ENCODE peak calls at places on chromosomes 16 and 17, in five cellular contexts. A, Z, Q, S and E are unnamed samples.

GRCh38 chr16:83899978-83900377 is 1.1 kb downstream of the MLYCD start:
- DNase-seq in Z (no peak), S (no peak), Q (no peak), A (no peak), E (no peak)

GRCh38 chr17:79633154-79633553 is 22.3 kb upstream of the RBFOX3 start:
- DNase-seq in Q (no peak), Z (no peak), S (no peak), A (no peak), E (no peak)

GRCh38 chr17:48002208-48002919 is 31.5 kb downstream of the CDK5RAP3 start:
- DNase-seq in S (peak; percentile 82), Q (peak; percentile 84), Z (peak; percentile 92), A (peak; percentile 86), E (peak; percentile 80)

GRCh38 chr17:82301916-82302497 is 15.4 kb downstream of the CD7 start:
- DNase-seq in Z (no peak), Q (no peak), A (no peak), S (no peak), E (peak; percentile 80)

GRCh38 chr17:77281904-77282367 is 141.2 kb downstream of the SEC14L1 start:
- DNase-seq in Q (peak; percentile 40), Z (no peak), A (no peak), S (peak; percentile 21), E (no peak)

GRCh38 chr17:63740464-63741181 is 976 bp downstream of the STRADA start:
- DNase-seq in Q (peak; percentile 6), S (no peak), Z (no peak), A (peak; percentile 40), E (peak; percentile 34)

GRCh38 chr16:66928702-66929388 is 3.5 kb upstream of the RRAD start:
- DNase-seq in S (peak; percentile 55), Q (peak; percentile 50), Z (peak; percentile 71), A (peak; percentile 68), E (peak; percentile 32)

GRCh38 chr16:57167951-57168350 is 17.9 kb downstream of the PSME3IP1 start:
- DNase-seq in A (peak; percentile 72), Z (peak; percentile 61), S (peak; percentile 78), Q (peak; percentile 85), E (peak; percentile 34)

GRCh38 chr17:80790021-80790765 is 201.4 kb upstream of the CHMP6 start:
- DNase-seq in S (peak; percentile 78), A (peak; percentile 5), Q (no peak), Z (no peak), E (no peak)

GRCh38 chr17:78127240-78127887 is 1.2 kb downstream of the TMC6 start:
- DNase-seq in Z (peak; percentile 75), A (no peak), Q (peak; percentile 26), S (peak; percentile 45), E (no peak)

GRCh38 chr17:41667280-41668008 is 21.2 kb upstream of the EIF1 start:
- DNase-seq in S (no peak), Q (no peak), A (no peak), Z (no peak), E (no peak)

GRCh38 chr17:44267818-44268490 is at the start of gene SLC4A1:
- DNase-seq in S (no peak), A (no peak), Z (peak; percentile 24), Q (no peak), E (no peak)

GRCh38 chr17:44269795-44270320 is 1.9 kb upstream of the SLC4A1 start:
- DNase-seq in A (no peak), Z (peak; percentile 90), Q (no peak), S (no peak), E (no peak)

GRCh38 chr17:44267165-44267455 is 825 bp downstream of the SLC4A1 start:
- DNase-seq in S (no peak), A (no peak), Q (no peak), Z (no peak), E (no peak)

GRCh38 chr17:44266402-44267164 is 1.4 kb downstream of the SLC4A1 start:
- DNase-seq in Z (peak; percentile 51), A (peak; percentile 12), S (no peak), Q (no peak), E (no peak)

GRCh38 chr17:44269118-44269794 is 1.3 kb upstream of the SLC4A1 start:
- DNase-seq in S (no peak), Z (peak; percentile 83), A (no peak), Q (no peak), E (no peak)
- H3K27ac ChIP-seq in S (no peak overlapping the region), Z (peak overlapping the region; percentile 77), A (no peak overlapping the region), Q (no peak overlapping the region), E (no peak overlapping the region)

GRCh38 chr17:30377574-30377973 is 1.2 kb upstream of the CPD start:
- DNase-seq in A (peak; percentile 20), Z (no peak), Q (peak; percentile 37), S (no peak), E (no peak)
- H3K4me3 ChIP-seq in A (peak overlapping the region; percentile 84), Z (peak overlapping the region; percentile 53), Q (no peak overlapping the region), S (no peak overlapping the region), E (no peak overlapping the region)

DNA sequence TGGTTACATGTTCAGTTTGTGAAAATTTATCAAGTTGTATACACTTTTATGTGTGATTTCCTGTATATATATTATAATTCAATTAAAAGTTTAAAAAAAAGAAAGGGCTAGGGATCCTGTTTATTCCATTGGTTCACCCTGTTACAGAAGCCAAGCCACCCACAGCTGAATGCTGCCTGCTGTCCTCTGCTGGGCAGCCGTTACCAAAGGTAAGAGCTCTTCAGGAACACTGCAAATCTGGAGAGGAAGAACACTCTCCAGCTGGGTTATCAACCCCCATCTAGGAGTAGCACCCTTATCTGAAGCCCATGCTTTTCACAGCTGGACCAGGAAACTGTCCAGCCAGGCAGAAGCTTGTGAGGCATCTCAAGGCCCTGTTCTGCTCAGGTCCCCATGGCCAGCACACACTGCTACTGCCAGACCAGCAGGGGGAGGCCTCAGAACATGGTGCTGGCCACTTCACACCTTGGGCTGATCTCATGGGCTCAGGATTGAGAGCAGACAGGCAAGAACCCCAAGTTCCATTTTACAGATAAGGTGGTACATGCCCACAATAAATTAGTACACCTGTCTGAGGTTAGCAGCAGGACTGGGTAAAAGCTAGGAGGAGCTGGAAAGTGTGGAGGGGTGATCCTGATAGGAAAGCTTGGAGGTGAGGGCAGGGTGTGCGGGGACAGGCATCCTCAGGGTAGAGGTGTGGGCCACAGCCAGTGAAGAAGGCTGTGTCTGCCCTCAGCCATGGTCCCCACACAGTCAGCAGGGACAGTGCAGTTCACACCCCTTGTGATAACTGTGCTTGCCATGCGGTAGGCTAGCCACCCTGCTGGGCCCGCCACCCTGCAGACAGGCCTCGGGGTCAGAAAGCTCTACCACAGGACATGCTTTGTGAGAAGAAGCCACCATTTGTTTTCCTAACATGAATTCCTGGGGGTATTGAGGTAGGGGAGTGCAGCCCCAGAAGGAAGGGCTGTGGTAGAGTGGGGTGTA is 54.3 kb upstream of the SREBF1 start:
- DNase-seq in Q (peak; percentile 80), A (peak; percentile 77), S (peak; percentile 76), Z (peak; percentile 91), E (peak; percentile 57)
- H3K27ac ChIP-seq in Q (no peak overlapping the region), A (no peak overlapping the region), S (no peak overlapping the region), Z (no peak overlapping the region), E (no peak overlapping the region)

GRCh38 chr16:29977063-29977462 is 3.4 kb downstream of the TAOK2 start:
- DNase-seq in Q (no peak), S (no peak), Z (no peak), A (no peak), E (no peak)
- H3K4me3 ChIP-seq in Q (no peak overlapping the region), S (no peak overlapping the region), Z (no peak overlapping the region), A (no peak overlapping the region), E (no peak overlapping the region)

DNA sequence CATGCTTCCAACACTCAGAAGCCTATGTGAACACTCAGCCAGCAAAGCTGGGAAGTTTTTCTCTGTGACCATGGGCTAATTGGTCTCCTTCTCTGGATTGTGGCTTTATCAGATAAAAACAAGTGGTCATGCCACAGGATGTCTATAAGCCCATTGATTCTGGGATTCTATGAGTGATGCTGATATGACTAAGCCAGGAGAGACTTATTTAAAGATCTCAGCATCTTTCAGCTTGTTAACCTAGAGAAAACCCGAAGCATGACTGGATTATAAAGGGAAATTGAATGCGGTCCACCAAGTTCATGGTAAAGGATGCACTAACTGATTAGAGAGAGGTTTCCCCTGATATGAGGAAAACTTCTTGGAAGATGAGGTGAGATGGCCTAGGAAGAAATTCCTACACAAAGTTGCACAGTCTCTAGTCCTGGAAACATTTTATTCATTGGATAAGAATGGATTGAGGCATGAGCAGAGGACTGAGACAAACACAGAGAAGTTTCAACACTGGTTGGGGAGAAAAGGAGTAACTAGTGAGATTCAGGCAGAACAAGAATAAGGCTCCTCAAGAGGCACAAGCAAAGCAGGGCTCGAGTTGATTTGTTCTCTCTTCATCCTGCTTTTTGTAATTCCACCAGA is 2.1 kb upstream of the CCL2 start:
- DNase-seq in Q (peak; percentile 53), S (no peak), Z (no peak), A (peak; percentile 80), E (no peak)
- H3K27ac ChIP-seq in Q (no peak overlapping the region), S (peak overlapping the region; percentile 88), Z (no peak overlapping the region), A (peak overlapping the region; percentile 95), E (no peak overlapping the region)

GRCh38 chr17:60141111-60142018 is 8.4 kb upstream of the CA4 start:
- DNase-seq in S (peak; percentile 67), A (peak; percentile 30), Q (peak; percentile 46), Z (no peak), E (no peak)

GRCh38 chr17:60135951-60136666 is 13.7 kb upstream of the CA4 start:
- DNase-seq in Z (no peak), Q (no peak), S (no peak), A (no peak), E (no peak)

GRCh38 chr17:60137731-60138130 is 12.0 kb upstream of the CA4 start:
- DNase-seq in A (no peak), Z (no peak), S (no peak), Q (no peak), E (no peak)

GRCh38 chr17:60139438-60140285 is 10.1 kb upstream of the CA4 start:
- DNase-seq in Q (peak; percentile 76), A (peak; percentile 85), Z (peak; percentile 34), S (peak; percentile 75), E (peak; percentile 34)

GRCh38 chr17:60138769-60139437 is 10.9 kb upstream of the CA4 start:
- DNase-seq in S (no peak), Z (no peak), A (no peak), Q (no peak), E (no peak)
- H3K4me3 ChIP-seq in S (no peak overlapping the region), Z (no peak overlapping the region), A (no peak overlapping the region), Q (no peak overlapping the region), E (no peak overlapping the region)

DNA sequence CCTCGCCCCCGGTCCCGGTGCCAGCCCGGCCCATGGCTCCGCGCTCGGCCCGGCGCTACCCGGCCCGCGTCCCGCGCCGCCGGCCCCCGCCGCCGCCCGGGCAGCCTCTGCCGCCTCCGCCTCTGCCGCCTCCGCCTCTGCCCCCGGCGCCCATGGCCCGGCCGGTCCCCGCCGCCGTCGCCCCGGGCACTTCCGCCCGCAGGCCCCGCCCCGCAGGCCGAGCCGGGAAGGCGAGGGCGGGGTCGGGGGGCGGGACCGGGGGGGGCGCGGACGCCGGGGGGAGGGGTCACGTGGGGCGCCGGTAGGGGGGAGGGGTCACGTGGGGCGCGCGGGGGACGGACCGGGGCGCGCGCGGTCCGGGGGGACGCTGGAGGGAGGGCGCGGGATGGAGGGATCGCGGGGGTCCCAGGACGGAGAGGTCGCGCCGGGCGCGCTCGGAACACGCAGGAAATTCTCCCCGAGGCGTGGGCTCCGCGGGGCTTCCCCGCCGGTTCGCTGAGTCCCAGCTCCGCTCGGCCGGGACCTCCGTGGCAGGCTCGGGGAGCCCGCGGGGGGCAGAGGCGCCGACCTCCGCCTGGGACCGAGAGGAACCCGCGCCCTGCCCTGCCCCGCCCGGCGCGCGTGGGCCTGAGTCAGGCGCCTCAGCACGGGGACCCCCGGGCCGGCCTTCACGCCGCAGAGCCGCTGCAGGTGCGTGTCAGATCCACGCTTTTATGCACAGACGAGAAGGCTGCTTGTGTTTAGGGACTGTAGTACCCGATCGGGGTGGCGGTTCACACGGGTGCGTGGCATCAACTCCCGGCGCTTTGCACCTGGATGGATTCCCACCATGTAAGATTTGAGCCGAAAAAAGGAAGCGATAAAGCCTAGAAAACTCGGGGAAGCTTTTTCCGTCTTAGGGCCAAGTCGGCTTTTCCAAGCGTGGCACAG is at the start of gene PGAP6:
- DNase-seq in Z (peak; percentile 69), Q (peak; percentile 61), S (peak; percentile 44), A (peak; percentile 84), E (no peak)
- H3K27ac ChIP-seq in Z (no peak within 1 kb of the TSS), Q (peak within 1 kb of the TSS; percentile 76), S (no peak within 1 kb of the TSS), A (no peak within 1 kb of the TSS), E (peak within 1 kb of the TSS; percentile 24)

GRCh38 chr16:48409839-48410610 is 24.8 kb upstream of the SIAH1 start:
- DNase-seq in Q (peak; percentile 98), Z (no peak), A (peak; percentile 94), S (peak; percentile 93), E (peak; percentile 72)
- H3K4me3 ChIP-seq in Q (no peak overlapping the region), Z (no peak overlapping the region), A (no peak overlapping the region), S (no peak overlapping the region), E (no peak overlapping the region)